ENCODE peak calls at places on chromosomes 11 and 22, in seven cellular contexts. E is K562, G is HCT116, I is H1, J is HepG2, W is SK-N-SH, O is GM12878. K is an unnamed sample.
A peak's percentile ranks its signal among the peaks of the same experiment; 100 is the strongest.

GRCh38 chr11:58513747-58514367 is 6.0 kb upstream of the OR5B21 start:
- DNase-seq in I (peak; percentile 74), G (peak; percentile 64), W (peak; percentile 29), O (no peak), E (peak; percentile 66), J (peak; percentile 51), K (peak; percentile 83)

GRCh38 chr11:119592642-119593041 is 136.4 kb downstream of the NECTIN1 start:
- DNase-seq in E (no peak), J (no peak), O (no peak), I (no peak), G (no peak), W (no peak), K (no peak)

GRCh38 chr11:41177791-41178190 is 281.7 kb downstream of the LRRC4C start:
- DNase-seq in I (no peak), W (no peak), J (no peak), G (no peak), O (no peak), E (no peak), K (no peak)

GRCh38 chr22:43888740-43889139 is 3.1 kb downstream of the PNPLA5 start:
- DNase-seq in E (no peak), O (no peak), J (no peak), G (no peak), I (no peak), W (no peak), K (no peak)

GRCh38 chr22:37811867-37812266 is 4.1 kb downstream of the GCAT start:
- DNase-seq in W (no peak), E (no peak), O (no peak), J (no peak), I (no peak), G (no peak), K (no peak)

GRCh38 chr22:27241430-27242110 is 560.0 kb downstream of the MN1 start:
- DNase-seq in I (no peak), W (peak; percentile 74), J (no peak), O (no peak), G (no peak), E (no peak), K (no peak)

GRCh38 chr11:9205596-9205995 is 59.6 kb downstream of the DENND5A start:
- DNase-seq in J (no peak), G (no peak), I (no peak), W (no peak), O (no peak), E (no peak), K (no peak)

GRCh38 chr11:130848361-130849214 is 67.7 kb downstream of the SNX19 start:
- DNase-seq in O (no peak), E (no peak), W (no peak), J (no peak), I (no peak), G (no peak), K (no peak)

GRCh38 chr11:20367313-20367948 is 3.9 kb downstream of the HTATIP2 start:
- DNase-seq in O (no peak), G (peak; percentile 64), I (no peak), J (peak; percentile 24), W (no peak), E (peak; percentile 79), K (no peak)

GRCh38 chr11:17581036-17581731 is 34.1 kb downstream of the OTOG start:
- DNase-seq in G (no peak), I (peak; percentile 27), E (no peak), W (no peak), J (no peak), O (no peak), K (no peak)

GRCh38 chr11:110919241-110919893 is 207.1 kb upstream of the ARHGAP20 start:
- DNase-seq in E (no peak), W (no peak), G (no peak), I (no peak), J (no peak), O (no peak), K (no peak)

GRCh38 chr22:25572708-25573161 is 8.3 kb downstream of the GRK3 start:
- DNase-seq in I (no peak), W (no peak), O (peak; percentile 80), G (no peak), E (no peak), J (no peak), K (no peak)

GRCh38 chr11:65576232-65576866 is 496 bp downstream of the EHBP1L1 start:
- DNase-seq in W (no peak), O (no peak), J (no peak), G (no peak), I (no peak), E (no peak), K (no peak)

GRCh38 chr11:111737877-111738205 is 28.3 kb downstream of the PPP2R1B start:
- DNase-seq in O (no peak), I (no peak), G (no peak), J (no peak), E (no peak), W (no peak), K (no peak)

GRCh38 chr22:36816338-36816634 is 549 bp downstream of the PVALB start:
- DNase-seq in J (no peak), I (no peak), W (peak; percentile 51), G (no peak), E (no peak), O (no peak), K (no peak)

GRCh38 chr11:76644591-76644990 is 26.0 kb downstream of the LRRC32 start:
- DNase-seq in I (no peak), O (no peak), G (no peak), E (no peak), J (no peak), W (no peak), K (no peak)

GRCh38 chr11:43503417-43503816 is 144.7 kb downstream of the TTC17 start:
- DNase-seq in O (no peak), E (peak; percentile 15), J (no peak), I (peak; percentile 35), G (no peak), W (no peak), K (no peak)

GRCh38 chr11:59534676-59535075 is 23.3 kb downstream of the OR4D9 start:
- DNase-seq in I (no peak), W (no peak), O (no peak), G (no peak), J (no peak), E (no peak), K (no peak)

GRCh38 chr22:33811208-33811607 is 109.1 kb downstream of the LARGE1 start:
- DNase-seq in J (no peak), E (no peak), I (no peak), O (no peak), W (no peak), G (no peak), K (no peak)

GRCh38 chr11:102986815-102987214 is 31.3 kb upstream of the MMP13 start:
- DNase-seq in O (no peak), J (no peak), E (no peak), W (no peak), G (no peak), I (no peak), K (no peak)

GRCh38 chr11:130478881-130479280 is 30.4 kb downstream of the ADAMTS15 start:
- DNase-seq in I (peak; percentile 45), G (no peak), W (peak; percentile 9), J (no peak), E (no peak), O (no peak), K (no peak)

GRCh38 chr11:61092280-61092766 is 10.0 kb upstream of the CD5 start:
- DNase-seq in E (no peak), W (no peak), G (no peak), I (no peak), J (no peak), O (no peak), K (no peak)

GRCh38 chr11:22879615-22880014 is 19.3 kb upstream of the CCDC179 start:
- DNase-seq in O (no peak), W (no peak), E (no peak), J (no peak), I (no peak), G (no peak), K (peak; percentile 16)

DNA sequence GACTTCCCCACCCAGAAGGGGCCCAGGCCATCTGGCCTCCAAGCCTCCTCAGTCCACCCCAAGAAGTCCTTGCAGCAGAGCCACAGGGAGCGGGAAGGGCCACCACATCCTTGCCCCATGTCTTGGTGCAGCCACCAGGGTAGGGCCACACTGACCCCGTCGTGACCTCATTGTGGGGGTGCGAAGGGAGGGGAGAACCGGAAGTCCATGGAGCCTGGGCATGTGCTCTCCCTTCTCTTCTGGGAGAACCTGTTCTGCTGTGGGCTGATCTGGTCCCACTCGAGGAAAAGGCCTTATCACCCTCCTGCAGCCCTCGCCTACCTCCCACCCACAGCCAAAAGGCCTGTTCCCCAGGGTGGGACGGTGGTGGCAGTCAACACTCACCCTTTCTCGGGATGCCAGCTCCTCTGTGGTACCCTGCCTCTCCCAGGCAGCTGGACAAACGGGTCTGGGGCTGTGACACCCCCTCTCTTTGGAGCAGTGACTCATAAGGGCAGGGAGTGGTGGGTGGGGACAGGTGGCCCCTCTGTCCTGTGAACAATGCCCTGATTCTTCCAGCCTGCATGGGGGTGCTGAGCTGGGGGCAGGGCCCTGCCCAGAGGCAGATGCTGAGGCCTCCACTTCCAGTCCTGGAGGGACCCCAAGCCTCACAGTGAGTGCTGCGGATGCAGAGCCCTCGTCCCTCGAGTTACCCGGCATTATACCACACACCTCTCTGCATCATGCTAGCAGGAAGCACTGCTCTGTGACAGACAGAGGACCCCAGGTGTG is 14.6 kb upstream of the CTSD start:
- DNase-seq in E (peak; percentile 33), J (no peak), I (no peak), W (peak; percentile 16), G (no peak), O (no peak), K (no peak)
- TF ChIP-seq JUND in E (no peak), J (no peak), I (no peak), W (no peak), G (no peak), O (no peak), K (no peak)

GRCh38 chr11:100687032-100687629 is at the start of gene ARHGAP42:
- DNase-seq in E (peak; percentile 70), O (no peak), W (peak; percentile 42), J (peak; percentile 16), G (no peak), I (peak; percentile 86), K (peak; percentile 68)
- TF ChIP-seq JUND in E (no peak), O (no peak), W (no peak), J (no peak), G (no peak), I (no peak), K (no peak)

GRCh38 chr22:24154826-24155225 is 26.5 kb upstream of the SUSD2 start:
- DNase-seq in O (no peak), G (no peak), I (no peak), J (no peak), W (no peak), E (no peak), K (no peak)
- TF ChIP-seq JUND in O (no peak), G (no peak), I (no peak), J (no peak), W (no peak), E (no peak), K (no peak)

GRCh38 chr11:113400631-113401230 is 13.2 kb downstream of the ANKK1 start:
- DNase-seq in J (no peak), W (no peak), O (no peak), G (no peak), E (no peak), I (no peak), K (no peak)

GRCh38 chr11:113398669-113399430 is 11.3 kb downstream of the ANKK1 start:
- DNase-seq in G (no peak), E (no peak), J (no peak), I (no peak), O (no peak), W (no peak), K (no peak)

GRCh38 chr11:113397821-113398220 is 10.2 kb downstream of the ANKK1 start:
- DNase-seq in I (no peak), J (no peak), O (no peak), G (no peak), E (no peak), W (no peak), K (no peak)

GRCh38 chr11:113404859-113405430 is 17.4 kb downstream of the ANKK1 start:
- DNase-seq in G (no peak), E (no peak), J (no peak), W (no peak), O (no peak), I (no peak), K (no peak)

GRCh38 chr11:113401718-113402117 is 14.1 kb downstream of the ANKK1 start:
- DNase-seq in J (no peak), E (no peak), I (no peak), G (peak; percentile 32), O (no peak), W (peak; percentile 91), K (no peak)
- TF ChIP-seq JUND in J (no peak), E (no peak), I (no peak), G (no peak), O (no peak), W (no peak), K (no peak)